ENCODE peak calls at places on chromosome 18, in ten cellular contexts. G, F, T, X, M, J, Y, N, L and R are unnamed samples.

GRCh38 chr18:58772161-58772560 is 92.5 kb upstream of the ZNF532 start:
- DNase-seq in F (no peak), X (no peak), T (no peak), L (no peak), Y (no peak), G (no peak), J (no peak), N (no peak), M (no peak), R (no peak)

GRCh38 chr18:77095356-77096030 is 37.1 kb downstream of the MBP start:
- DNase-seq in M (no peak), T (no peak), N (no peak), G (no peak), J (no peak), X (no peak), L (no peak), Y (no peak), F (no peak), R (no peak)

GRCh38 chr18:70135604-70136003 is 69.9 kb downstream of the RTTN start:
- DNase-seq in Y (no peak), G (no peak), M (peak; percentile 4), L (no peak), T (no peak), F (no peak), J (no peak), X (no peak), N (no peak), R (no peak)

GRCh38 chr18:64518191-64518590 is 369.3 kb upstream of the LINC00305 start:
- DNase-seq in G (no peak), J (no peak), Y (no peak), T (no peak), X (no peak), F (no peak), N (no peak), M (no peak), L (no peak), R (no peak)

GRCh38 chr18:50320719-50321118 is 33.2 kb upstream of the CXXC1 start:
- DNase-seq in L (no peak), F (no peak), N (no peak), X (no peak), M (no peak), J (no peak), G (no peak), T (no peak), Y (no peak), R (no peak)

GRCh38 chr18:48659188-48660009 is 120.6 kb downstream of the CTIF start:
- DNase-seq in M (no peak), J (no peak), G (no peak), F (no peak), X (no peak), L (no peak), N (no peak), Y (no peak), T (no peak), R (no peak)

GRCh38 chr18:36186461-36187137 is 698 bp upstream of the MOCOS start:
- DNase-seq in G (no peak), J (no peak), M (peak; percentile 17), L (no peak), Y (no peak), X (peak; percentile 13), N (peak; percentile 40), F (no peak), T (peak; percentile 45), R (no peak)

GRCh38 chr18:36947820-36948348 is 119.0 kb downstream of the KIAA1328 start:
- DNase-seq in L (peak; percentile 85), G (no peak), N (no peak), Y (no peak), M (no peak), T (no peak), J (no peak), X (no peak), F (no peak), R (no peak)

GRCh38 chr18:33757037-33757436 is 179.0 kb downstream of the ASXL3 start:
- DNase-seq in Y (no peak), X (no peak), M (peak; percentile 54), F (no peak), N (no peak), G (no peak), J (no peak), T (no peak), L (no peak), R (no peak)

GRCh38 chr18:37741012-37741586 is 175.5 kb upstream of the CELF4 start:
- DNase-seq in X (no peak), F (no peak), L (no peak), Y (no peak), M (no peak), T (no peak), N (no peak), G (no peak), J (no peak), R (no peak)

GRCh38 chr18:50649821-50650220 is 89.9 kb downstream of the MAPK4 start:
- DNase-seq in M (no peak), J (no peak), Y (no peak), F (no peak), N (peak; percentile 96), G (no peak), L (peak; percentile 22), X (no peak), T (no peak), R (no peak)

GRCh38 chr18:21241224-21242131 is 554 bp upstream of the GREB1L start:
- DNase-seq in Y (no peak), F (no peak), M (peak; percentile 12), J (no peak), N (peak; percentile 25), T (no peak), L (peak; percentile 89), X (no peak), G (no peak), R (peak; percentile 19)